ENCODE peak calls at places on chromosomes 12 and 14, in five cellular contexts. W, R, L, X and G are unnamed samples.

GRCh38 chr14:50951032-50951431 is 6.7 kb upstream of the PYGL start:
- DNase-seq in L (no peak), R (no peak), X (no peak), W (no peak), G (no peak)

GRCh38 chr14:60649815-60650381 is 621 bp upstream of the SIX1 start:
- DNase-seq in L (no peak), R (no peak), W (peak), X (no peak), G (peak)

GRCh38 chr12:67436230-67436629 is 167.1 kb downstream of the CAND1 start:
- DNase-seq in X (no peak), L (no peak), R (no peak), W (no peak), G (no peak)

GRCh38 chr14:67453575-67454300 is 34.8 kb downstream of the TMEM229B start:
- DNase-seq in W (no peak), X (no peak), R (no peak), L (no peak), G (no peak)

GRCh38 chr14:103905861-103906456 is 22.3 kb upstream of the TDRD9 start:
- DNase-seq in X (no peak), W (no peak), R (no peak), L (no peak), G (no peak)

GRCh38 chr12:4027412-4027811 is 154.2 kb upstream of the PARP11 start:
- DNase-seq in W (no peak), R (no peak), X (no peak), L (no peak), G (no peak)

GRCh38 chr14:90305176-90305601 is 26.6 kb downstream of the NRDE2 start:
- DNase-seq in X (no peak), L (no peak), W (peak), R (no peak), G (no peak)

GRCh38 chr12:114694436-114695304 is 10.7 kb upstream of the TBX3 start:
- DNase-seq in R (no peak), W (no peak), L (no peak), X (no peak), G (no peak)

GRCh38 chr14:22378181-22378580 is 210.8 kb downstream of the DAD1 start:
- DNase-seq in R (no peak), L (no peak), W (no peak), X (no peak), G (no peak)